ENCODE peak calls at places on chromosome 18, in four cellular contexts. E is endothelial cell of umbilical vein, V is EL, O is GOT3. J is an unnamed sample.

GRCh38 chr18:55982992-55983391 is 395.0 kb upstream of the TCF4 start:
- DNase-seq in E (peak; percentile 52), V (peak; percentile 55), O (no peak), J (no peak)

GRCh38 chr18:26082475-26082874 is 7.9 kb downstream of the SS18 start:
- DNase-seq in E (no peak), V (peak; percentile 62), O (no peak), J (no peak)

GRCh38 chr18:13548106-13548819 is 178.1 kb downstream of the FAM210A start:
- DNase-seq in E (no peak), V (no peak), O (no peak), J (no peak)

GRCh38 chr18:48896326-48896874 is 54.4 kb downstream of the SMAD7 start:
- DNase-seq in E (no peak), V (no peak), O (no peak), J (no peak)

GRCh38 chr18:56501896-56502295 is 136.5 kb downstream of the TXNL1 start:
- DNase-seq in E (peak; percentile 93), V (no peak), O (no peak), J (peak; percentile 49)

GRCh38 chr18:39274535-39274934 is 1708.9 kb upstream of the CELF4 start:
- DNase-seq in E (peak; percentile 9), V (peak; percentile 5), O (no peak), J (no peak)

GRCh38 chr18:31065036-31065773 is 22.7 kb upstream of the DSC3 start:
- DNase-seq in E (no peak), V (no peak), O (no peak), J (no peak)

GRCh38 chr18:68909579-68909978 is 111.7 kb downstream of the CCDC102B start:
- DNase-seq in E (no peak), V (no peak), O (no peak), J (no peak)

GRCh38 chr18:50133526-50133925 is 61.4 kb downstream of the MYO5B start:
- DNase-seq in E (no peak), V (no peak), O (no peak), J (no peak)

J was measured in pulmonary artery endothelial cell.